ENCODE peak calls at places on chromosomes 4 and X, in five cellular contexts. J is activated T-cell treated with anti-CD3 and anti-CD28 coated beads, Interleukin-2, amount 50 U/mL, for 72 hours; Z is T-helper 1 cell; V is activated CD4-positive, alpha-beta T cell treated with anti-CD3 and anti-CD28 coated beads, Interleukin-2, amount 10 ng/mL, durations not matched to agents 7 days and 5 days; Q is naive B cell. H is an unnamed sample.

GRCh38 chr4:3073158-3074077 is 920 bp downstream of the HTT-AS start:
- DNase-seq in J (peak; percentile 5), Z (no peak), V (peak; percentile 8), Q (no peak), H (no peak)

GRCh38 chr4:147326581-147326980 is 154.3 kb upstream of the EDNRA start:
- DNase-seq in J (no peak), Z (no peak), V (no peak), Q (no peak), H (no peak)

GRCh38 chrX:111875881-111876280 is at the start of gene TRPC5OS:
- DNase-seq in J (no peak), Z (no peak), V (no peak), Q (no peak), H (no peak)

GRCh38 chrX:1500701-1501624 is 36.0 kb downstream of the P2RY8 start:
- DNase-seq in J (no peak), Z (no peak), V (peak; percentile 58), Q (peak; percentile 71), H (peak; percentile 76)

GRCh38 chrX:20252392-20253231 is 14.1 kb downstream of the RPS6KA3 start:
- DNase-seq in J (peak; percentile 76), Z (peak; percentile 56), V (peak; percentile 69), Q (peak; percentile 51), H (peak; percentile 15)

GRCh38 chrX:68833448-68833805 is 4.6 kb downstream of the EFNB1 start:
- DNase-seq in J (no peak), Z (no peak), V (no peak), Q (no peak), H (no peak)

GRCh38 chrX:7941390-7942042 is 14.3 kb upstream of the PNPLA4 start:
- DNase-seq in J (no peak), Z (no peak), V (no peak), Q (no peak), H (no peak)

GRCh38 chr4:173794662-173795061 is 264.6 kb upstream of the HAND2 start:
- DNase-seq in J (no peak), Z (no peak), V (no peak), Q (no peak), H (no peak)

GRCh38 chr4:135319685-135320084 is 1118.1 kb upstream of the PABPC4L start:
- DNase-seq in J (no peak), Z (no peak), V (no peak), Q (no peak), H (no peak)

GRCh38 chrX:139881572-139881971 is 51.3 kb downstream of the ATP11C start:
- DNase-seq in J (no peak), Z (no peak), V (no peak), Q (no peak), H (no peak)

GRCh38 chr4:55438314-55438713 is 42.6 kb downstream of the TMEM165 start:
- DNase-seq in J (no peak), Z (no peak), V (no peak), Q (no peak), H (no peak)

GRCh38 chr4:3295837-3296624 is 3.2 kb downstream of the RGS12 start:
- DNase-seq in J (no peak), Z (no peak), V (no peak), Q (no peak), H (no peak)

GRCh38 chr4:139367421-139368090 is 65.3 kb upstream of the NDUFC1 start:
- DNase-seq in J (no peak), Z (no peak), V (no peak), Q (no peak), H (no peak)

GRCh38 chr4:40685300-40685699 is 55.6 kb upstream of the RBM47 start:
- DNase-seq in J (no peak), Z (no peak), V (no peak), Q (no peak), H (no peak)

GRCh38 chr4:6840062-6840976 is 57.8 kb downstream of the KIAA0232 start:
- DNase-seq in J (no peak), Z (no peak), V (no peak), Q (no peak), H (no peak)

GRCh38 chrX:103687073-103687695 is 685 bp upstream of the MORF4L2 start:
- DNase-seq in J (peak; percentile 87), Z (peak; percentile 78), V (peak; percentile 86), Q (peak; percentile 86), H (peak; percentile 63)

GRCh38 chr4:165294907-165295306 is 32.6 kb upstream of the MSMO1 start:
- DNase-seq in J (peak; percentile 7), Z (no peak), V (peak; percentile 43), Q (peak; percentile 53), H (peak; percentile 15)

GRCh38 chrX:109847257-109848187 is 114.5 kb upstream of the ACSL4 start:
- DNase-seq in J (no peak), Z (no peak), V (no peak), Q (no peak), H (no peak)

GRCh38 chr4:8070751-8071718 is 87.6 kb downstream of the ABLIM2 start:
- DNase-seq in J (no peak), Z (no peak), V (no peak), Q (no peak), H (no peak)

GRCh38 chrX:151723156-151723760 is 7.4 kb downstream of the FATE1 start:
- DNase-seq in J (no peak), Z (no peak), V (no peak), Q (no peak), H (no peak)

GRCh38 chr4:169133932-169134331 is 123.9 kb upstream of the CBR4 start:
- DNase-seq in J (no peak), Z (no peak), V (no peak), Q (no peak), H (no peak)

GRCh38 chr4:154779362-154779947 is 1.6 kb upstream of the RBM46 start:
- DNase-seq in J (no peak), Z (no peak), V (no peak), Q (no peak), H (peak; percentile 13)

GRCh38 chrX:41406211-41406610 is 40.9 kb upstream of the NYX start:
- DNase-seq in J (no peak), Z (no peak), V (no peak), Q (no peak), H (no peak)

GRCh38 chr4:163108614-163109013 is 58.1 kb downstream of the NAF1 start:
- DNase-seq in J (no peak), Z (no peak), V (no peak), Q (no peak), H (no peak)

GRCh38 chr4:109912706-109913621 is at the start of gene EGF:
- DNase-seq in J (no peak), Z (no peak), V (no peak), Q (no peak), H (no peak)

GRCh38 chr4:183721207-183722081 is 62.4 kb downstream of the TRAPPC11 start:
- DNase-seq in J (peak; percentile 44), Z (no peak), V (peak; percentile 44), Q (peak; percentile 16), H (peak; percentile 67)

GRCh38 chrX:131675596-131676194 is 131.8 kb downstream of the OR13H1 start:
- DNase-seq in J (no peak), Z (no peak), V (no peak), Q (no peak), H (peak; percentile 34)

GRCh38 chrX:138745215-138745614 is 33.7 kb upstream of the FGF13 start:
- DNase-seq in J (peak; percentile 19), Z (no peak), V (peak; percentile 23), Q (peak; percentile 25), H (peak; percentile 6)

GRCh38 chrX:123185714-123186113 is 1.6 kb downstream of the GRIA3 start:
- DNase-seq in J (no peak), Z (no peak), V (no peak), Q (no peak), H (no peak)

GRCh38 chrX:138939038-138939437 is 227.5 kb upstream of the FGF13 start:
- DNase-seq in J (no peak), Z (no peak), V (no peak), Q (no peak), H (no peak)

GRCh38 chr4:163592207-163592606 is 97.7 kb downstream of the TMA16 start:
- DNase-seq in J (no peak), Z (no peak), V (no peak), Q (no peak), H (no peak)

GRCh38 chr4:146255874-146256273 is 41.5 kb downstream of the REELD1 start:
- DNase-seq in J (no peak), Z (no peak), V (no peak), Q (no peak), H (no peak)

GRCh38 chr4:165709526-165709925 is 163.5 kb upstream of the TLL1 start:
- DNase-seq in J (no peak), Z (no peak), V (no peak), Q (no peak), H (no peak)

GRCh38 chr4:52799813-52800212 is 48.6 kb upstream of the ERVMER34-1 start:
- DNase-seq in J (no peak), Z (no peak), V (no peak), Q (no peak), H (no peak)

GRCh38 chr4:185134176-185134869 is 8.7 kb upstream of the SLC25A4 start:
- DNase-seq in J (no peak), Z (no peak), V (peak; percentile 31), Q (peak; percentile 40), H (peak; percentile 74)